ENCODE peak calls at places on chromosomes 5 and 9, in eight cellular contexts. K is fibroblast of pulmonary artery, Z is kidney, O is stomach, A is suprapubic skin, S is fibroblast of mammary gland, D is OCI-LY7, C is ovary. J is an unnamed sample.

GRCh38 chr5:150637245-150638052 is 3.0 kb upstream of the SYNPO start:
- DNase-seq in Z (peak; percentile 72), A (no peak), K (peak; percentile 89), O (peak; percentile 63), D (no peak), C (peak; percentile 57), S (peak; percentile 66), J (no peak)

GRCh38 chr5:77861576-77861975 is 85.4 kb upstream of the TBCA start:
- DNase-seq in A (no peak), O (no peak), K (no peak), C (no peak), D (no peak), S (no peak), Z (no peak), J (no peak)

GRCh38 chr5:59542841-59543825 is 350.4 kb downstream of the PDE4D start:
- DNase-seq in O (peak; percentile 34), D (no peak), Z (peak; percentile 67), C (no peak), A (no peak), K (peak; percentile 69), S (peak; percentile 66), J (no peak)

GRCh38 chr9:92385001-92385400 is 19.4 kb downstream of the OGN start:
- DNase-seq in K (peak; percentile 36), Z (no peak), A (no peak), C (no peak), S (peak; percentile 57), O (no peak), D (no peak), J (no peak)

GRCh38 chr9:76266649-76267627 is 127.3 kb downstream of the RFK start:
- DNase-seq in D (no peak), Z (no peak), C (no peak), K (no peak), A (no peak), O (no peak), S (no peak), J (no peak)

GRCh38 chr5:116583085-116583766 is 8.6 kb upstream of the SEMA6A start:
- DNase-seq in K (peak; percentile 69), S (peak; percentile 30), A (no peak), Z (no peak), D (no peak), C (no peak), O (no peak), J (no peak)

GRCh38 chr5:54109931-54110330 is 200.4 kb downstream of the ARL15 start:
- DNase-seq in C (no peak), K (peak; percentile 41), A (no peak), S (no peak), O (no peak), D (no peak), Z (no peak), J (no peak)

GRCh38 chr5:92991681-92992472 is 589.1 kb downstream of the NR2F1-AS1 start:
- DNase-seq in D (no peak), C (no peak), A (no peak), Z (no peak), K (peak; percentile 35), S (peak; percentile 16), O (no peak), J (no peak)

GRCh38 chr5:177403826-177404640 is 3.6 kb upstream of the PFN3 start:
- DNase-seq in K (peak; percentile 81), O (peak; percentile 91), C (peak; percentile 88), D (peak; percentile 83), S (peak; percentile 70), A (peak; percentile 90), Z (peak; percentile 95), J (peak; percentile 89)

GRCh38 chr9:136016882-136017812 is 56.0 kb upstream of the UBAC1 start:
- DNase-seq in Z (peak; percentile 73), K (no peak), S (no peak), C (peak; percentile 39), A (no peak), D (no peak), O (peak; percentile 69), J (no peak)

GRCh38 chr9:82271099-82271498 is 282.5 kb downstream of the SPATA31D1 start:
- DNase-seq in K (no peak), C (no peak), D (no peak), A (no peak), S (peak; percentile 99), O (no peak), Z (no peak), J (no peak)

GRCh38 chr5:81154725-81155124 is 78.4 kb upstream of the CKMT2 start:
- DNase-seq in K (no peak), A (no peak), Z (no peak), D (no peak), S (no peak), O (no peak), C (no peak), J (no peak)

GRCh38 chr9:120755827-120756434 is 37.3 kb downstream of the FBXW2 start:
- DNase-seq in K (peak; percentile 62), Z (no peak), C (no peak), A (no peak), O (peak; percentile 64), D (peak; percentile 79), S (peak; percentile 53), J (peak; percentile 75)

GRCh38 chr9:95511232-95511951 is 5.4 kb downstream of the PTCH1 start:
- DNase-seq in O (peak; percentile 50), D (peak; percentile 66), C (no peak), S (peak; percentile 68), K (peak; percentile 74), A (peak; percentile 82), Z (peak; percentile 94), J (peak; percentile 71)

GRCh38 chr5:124614836-124615235 is 131.6 kb downstream of the ZNF608 start:
- DNase-seq in Z (no peak), A (no peak), O (no peak), K (no peak), C (no peak), S (no peak), D (no peak), J (no peak)

DNA sequence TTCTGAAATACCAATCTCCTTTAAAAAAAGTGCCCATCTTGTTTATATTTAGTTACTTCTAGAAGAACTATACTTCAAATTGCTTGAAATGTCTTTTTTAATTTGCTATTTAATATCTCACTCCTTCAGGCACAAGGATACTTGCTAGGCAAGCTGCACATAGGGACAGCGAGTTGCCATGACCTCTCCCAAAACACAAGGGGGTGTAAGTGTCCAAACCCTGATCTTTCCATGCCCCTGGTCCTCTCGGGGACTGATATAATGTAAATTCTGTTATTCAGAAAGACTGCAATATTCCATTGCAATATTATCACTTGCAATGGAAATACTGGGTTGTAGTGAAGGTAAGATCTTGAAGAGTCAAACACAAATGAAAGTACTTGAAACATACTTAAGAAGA is 480.4 kb downstream of the CETN3 start:
- DNase-seq in Z (no peak), S (peak; percentile 19), A (no peak), D (no peak), K (no peak), C (no peak), O (no peak), J (no peak)
- TF ChIP-seq CTCF in Z (no peak), S (no peak), A (no peak), D (no peak), K (no peak), C (no peak), O (no peak), J (no peak)

DNA sequence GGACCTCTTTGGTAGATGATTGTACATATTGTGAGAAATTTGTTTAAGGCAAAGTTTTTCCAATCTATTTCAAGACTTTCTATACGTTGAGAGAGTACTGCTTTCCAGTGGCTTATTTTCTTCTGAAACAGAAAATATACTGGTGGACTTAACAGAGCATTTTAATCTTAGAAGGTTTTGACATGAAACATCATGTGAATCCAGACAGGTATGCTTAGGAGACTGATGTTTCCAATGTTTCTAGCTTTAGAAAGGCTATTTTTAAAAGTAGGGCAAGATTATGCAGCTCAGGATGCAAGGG is 71.0 kb downstream of the PIK3R1 start:
- DNase-seq in A (no peak), O (no peak), Z (no peak), D (no peak), K (no peak), S (no peak), C (no peak), J (no peak)
- TF ChIP-seq CTCF in A (no peak), O (no peak), Z (no peak), D (peak; percentile 72), K (no peak), S (no peak), C (no peak), J (peak; percentile 41)

GRCh38 chr5:6473284-6473683 is 24.6 kb downstream of the UBE2QL1 start:
- DNase-seq in K (no peak), O (no peak), Z (no peak), C (no peak), D (no peak), A (no peak), S (no peak), J (no peak)
- TF ChIP-seq CTCF in K (no peak), O (no peak), Z (no peak), C (no peak), D (no peak), A (no peak), S (no peak), J (no peak)

GRCh38 chr5:111066261-111066938 is 5.1 kb upstream of the TSLP start:
- DNase-seq in S (no peak), C (no peak), D (no peak), K (peak; percentile 77), O (no peak), Z (no peak), A (no peak), J (no peak)

GRCh38 chr5:111060169-111060568 is 11.3 kb upstream of the TSLP start:
- DNase-seq in A (no peak), Z (no peak), D (no peak), K (no peak), S (no peak), C (no peak), O (no peak), J (no peak)

GRCh38 chr5:111068208-111068607 is 3.3 kb upstream of the TSLP start:
- DNase-seq in D (no peak), C (no peak), Z (no peak), O (no peak), S (peak; percentile 75), K (peak; percentile 68), A (no peak), J (no peak)

GRCh38 chr5:111061618-111062017 is 9.9 kb upstream of the TSLP start:
- DNase-seq in Z (no peak), O (no peak), K (no peak), S (no peak), C (no peak), D (no peak), A (no peak), J (no peak)

GRCh38 chr5:111063709-111064322 is 7.7 kb upstream of the TSLP start:
- DNase-seq in K (no peak), O (no peak), C (no peak), D (peak; percentile 33), S (no peak), Z (no peak), A (no peak), J (peak; percentile 18)
- TF ChIP-seq CTCF in K (peak; percentile 48), O (no peak), C (no peak), D (peak; percentile 78), S (peak; percentile 49), Z (peak; percentile 60), A (no peak), J (no peak)

GRCh38 chr9:129676970-129677369 is 11.5 kb downstream of the PRRX2 start:
- DNase-seq in O (no peak), K (no peak), D (no peak), C (no peak), A (no peak), S (peak; percentile 53), Z (no peak), J (no peak)
- TF ChIP-seq CTCF in O (no peak), K (no peak), D (no peak), C (no peak), A (no peak), S (no peak), Z (no peak), J (no peak)